ENCODE peak calls at places on chromosomes 16 and 17, in four cellular contexts. E is T-helper 1 cell, A is pons, S is renal cortical epithelial cell. C is an unnamed sample.

GRCh38 chr17:38704645-38705522 is at the start of gene MLLT6:
- DNase-seq in E (peak; percentile 79), A (peak; percentile 71), S (peak; percentile 61), C (peak; percentile 14)

GRCh38 chr17:39676198-39676819 is 8.1 kb downstream of the PNMT start:
- DNase-seq in E (peak; percentile 84), A (peak; percentile 23), S (peak; percentile 66), C (no peak)

GRCh38 chr16:90046971-90047713 is 27.9 kb upstream of the DBNDD1 start:
- DNase-seq in E (no peak), A (no peak), S (peak; percentile 47), C (no peak)

GRCh38 chr17:58436805-58437239 is 19.5 kb upstream of the RNF43 start:
- DNase-seq in E (no peak), A (no peak), S (no peak), C (no peak)

GRCh38 chr16:83402160-83402794 is 405.5 kb upstream of the HSBP1 start:
- DNase-seq in E (no peak), A (no peak), S (peak; percentile 17), C (no peak)

GRCh38 chr16:71421911-71422310 is 19.9 kb downstream of the TLE7 start:
- DNase-seq in E (peak; percentile 22), A (no peak), S (no peak), C (no peak)

GRCh38 chr17:78072961-78073360 is 55.6 kb downstream of the TMC6 start:
- DNase-seq in E (no peak), A (no peak), S (peak; percentile 67), C (no peak)

GRCh38 chr16:56190903-56191806 is at the start of gene GNAO1:
- DNase-seq in E (peak; percentile 60), A (peak; percentile 87), S (no peak), C (peak; percentile 10)

GRCh38 chr16:46730126-46730525 is 18.0 kb downstream of the MYLK3 start:
- DNase-seq in E (no peak), A (no peak), S (no peak), C (no peak)